ENCODE peak calls at places on chromosomes 6 and 20, in five cellular contexts. One of them, this sample, is unnamed.

GRCh38 chr6:168410554-168411011 is 30.4 kb upstream of the SMOC2 start:
- DNase-seq in neural progenitor cell: no peak
- DNase-seq in SK-N-SH: no peak
- DNase-seq in A549: no peak
- DNase-seq in H9: peak; percentile 18
- DNase-seq in this sample: no peak

GRCh38 chr6:149131891-149132290 is 185.6 kb upstream of the TAB2 start:
- DNase-seq in neural progenitor cell: no peak
- DNase-seq in H9: no peak
- DNase-seq in A549: no peak
- DNase-seq in SK-N-SH: no peak
- DNase-seq in this sample: no peak

GRCh38 chr6:108714774-108715414 is 133.3 kb upstream of the ARMC2 start:
- DNase-seq in A549: no peak
- DNase-seq in neural progenitor cell: no peak
- DNase-seq in SK-N-SH: no peak
- DNase-seq in H9: no peak
- DNase-seq in this sample: no peak

GRCh38 chr6:3770023-3770422 is 18.5 kb upstream of the PXDC1 start:
- DNase-seq in A549: no peak
- DNase-seq in neural progenitor cell: peak; percentile 33
- DNase-seq in H9: peak; percentile 63
- DNase-seq in SK-N-SH: no peak
- DNase-seq in this sample: no peak

GRCh38 chr6:18693923-18694322 is 306.8 kb downstream of the RNF144B start:
- DNase-seq in neural progenitor cell: no peak
- DNase-seq in A549: no peak
- DNase-seq in SK-N-SH: no peak
- DNase-seq in H9: no peak
- DNase-seq in this sample: no peak

GRCh38 chr6:13917141-13917540 is 7.6 kb upstream of the RNF182 start:
- DNase-seq in A549: no peak
- DNase-seq in neural progenitor cell: no peak
- DNase-seq in H9: no peak
- DNase-seq in SK-N-SH: no peak
- DNase-seq in this sample: no peak

GRCh38 chr20:59421089-59421488 is 120.7 kb downstream of the EDN3 start:
- DNase-seq in A549: no peak
- DNase-seq in SK-N-SH: no peak
- DNase-seq in neural progenitor cell: no peak
- DNase-seq in H9: no peak
- DNase-seq in this sample: no peak

GRCh38 chr6:108655840-108656650 is 95.3 kb downstream of the FOXO3 start:
- DNase-seq in A549: no peak
- DNase-seq in SK-N-SH: peak; percentile 50
- DNase-seq in neural progenitor cell: no peak
- DNase-seq in H9: no peak
- DNase-seq in this sample: no peak

GRCh38 chr6:6285679-6286078 is 34.8 kb downstream of the F13A1 start:
- DNase-seq in A549: no peak
- DNase-seq in SK-N-SH: no peak
- DNase-seq in H9: no peak
- DNase-seq in neural progenitor cell: no peak
- DNase-seq in this sample: no peak

GRCh38 chr6:106117579-106117978 is 31.4 kb downstream of the PRDM1 start:
- DNase-seq in H9: no peak
- DNase-seq in A549: no peak
- DNase-seq in neural progenitor cell: no peak
- DNase-seq in SK-N-SH: no peak
- DNase-seq in this sample: peak; percentile 78

GRCh38 chr6:43172127-43173007 is 1.3 kb downstream of the SRF start:
- DNase-seq in A549: peak; percentile 24
- DNase-seq in H9: no peak
- DNase-seq in neural progenitor cell: peak; percentile 58
- DNase-seq in SK-N-SH: peak; percentile 74
- DNase-seq in this sample: peak; percentile 62

GRCh38 chr6:39929733-39930461 is 4.4 kb downstream of the MOCS1 start:
- DNase-seq in SK-N-SH: no peak
- DNase-seq in H9: no peak
- DNase-seq in A549: no peak
- DNase-seq in neural progenitor cell: no peak
- DNase-seq in this sample: no peak

GRCh38 chr6:15870354-15871043 is 207.7 kb upstream of the DTNBP1 start:
- DNase-seq in H9: no peak
- DNase-seq in SK-N-SH: peak; percentile 4
- DNase-seq in A549: no peak
- DNase-seq in neural progenitor cell: no peak
- DNase-seq in this sample: no peak

GRCh38 chr6:44538131-44538835 is 150.8 kb downstream of the CDC5L start:
- DNase-seq in neural progenitor cell: no peak
- DNase-seq in A549: no peak
- DNase-seq in SK-N-SH: no peak
- DNase-seq in H9: peak; percentile 12
- DNase-seq in this sample: no peak

GRCh38 chr20:53126185-53126584 is 154.0 kb downstream of the TSHZ2 start:
- DNase-seq in neural progenitor cell: peak; percentile 20
- DNase-seq in H9: no peak
- DNase-seq in A549: no peak
- DNase-seq in SK-N-SH: no peak
- DNase-seq in this sample: no peak

DNA sequence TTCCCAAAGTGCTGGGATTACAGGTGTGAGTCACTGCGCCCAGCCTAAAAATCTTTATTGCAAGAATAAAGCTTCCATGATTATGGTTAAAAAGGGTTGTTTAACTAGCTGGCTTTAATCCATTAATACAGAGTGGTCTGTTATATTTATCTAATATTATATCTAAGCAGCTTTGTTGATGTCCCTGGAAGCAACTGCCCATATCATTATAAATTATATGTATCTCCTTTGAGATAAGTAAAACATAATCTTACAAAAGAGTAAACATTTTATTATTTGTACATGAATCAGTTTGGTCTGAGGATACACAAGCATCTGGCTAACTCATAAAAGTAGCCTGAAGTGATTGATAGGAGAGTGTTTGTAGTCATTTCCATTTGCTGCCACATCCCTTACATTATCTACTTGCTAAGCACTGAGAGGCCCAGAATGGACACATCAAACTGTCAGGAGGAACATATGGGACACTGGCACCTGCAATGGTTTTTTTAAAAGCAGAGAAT is 46.9 kb downstream of the TRAF3IP2 start:
- DNase-seq in H9: no peak
- DNase-seq in A549: no peak
- DNase-seq in SK-N-SH: no peak
- DNase-seq in neural progenitor cell: no peak
- DNase-seq in this sample: no peak
- H3K4me2 ChIP-seq in H9: no peak overlapping the region
- H3K4me2 ChIP-seq in A549: no peak overlapping the region
- H3K4me2 ChIP-seq in SK-N-SH: no peak overlapping the region
- H3K4me2 ChIP-seq in neural progenitor cell: no peak overlapping the region
- H3K4me2 ChIP-seq in this sample: peak overlapping the region; percentile 54

GRCh38 chr6:163455553-163455952 is 41.0 kb downstream of the QKI start:
- DNase-seq in A549: no peak
- DNase-seq in neural progenitor cell: no peak
- DNase-seq in H9: no peak
- DNase-seq in SK-N-SH: no peak
- DNase-seq in this sample: no peak
- TF ChIP-seq CTCF in A549: no peak
- TF ChIP-seq CTCF in neural progenitor cell: no peak
- TF ChIP-seq CTCF in H9: no peak
- TF ChIP-seq CTCF in SK-N-SH: no peak
- TF ChIP-seq CTCF in this sample: no peak

GRCh38 chr6:29791786-29792122 is 35.9 kb upstream of the HLA-G start:
- DNase-seq in A549: no peak
- DNase-seq in SK-N-SH: peak; percentile 14
- DNase-seq in H9: no peak
- DNase-seq in neural progenitor cell: no peak
- DNase-seq in this sample: no peak
- H3K4me2 ChIP-seq in A549: peak overlapping the region; percentile 87
- H3K4me2 ChIP-seq in SK-N-SH: peak overlapping the region; percentile 66
- H3K4me2 ChIP-seq in H9: peak overlapping the region; percentile 77
- H3K4me2 ChIP-seq in neural progenitor cell: peak overlapping the region; percentile 95
- H3K4me2 ChIP-seq in this sample: no peak overlapping the region

GRCh38 chr6:139117734-139118133 is 17.1 kb upstream of the HECA start:
- DNase-seq in SK-N-SH: no peak
- DNase-seq in neural progenitor cell: no peak
- DNase-seq in H9: no peak
- DNase-seq in A549: no peak
- DNase-seq in this sample: no peak
- TF ChIP-seq CTCF in SK-N-SH: no peak
- TF ChIP-seq CTCF in neural progenitor cell: no peak
- TF ChIP-seq CTCF in H9: no peak
- TF ChIP-seq CTCF in A549: no peak
- TF ChIP-seq CTCF in this sample: peak; percentile 9

GRCh38 chr6:37047421-37047931 is 42.0 kb downstream of the FGD2 start:
- DNase-seq in H9: no peak
- DNase-seq in A549: no peak
- DNase-seq in SK-N-SH: no peak
- DNase-seq in neural progenitor cell: no peak
- DNase-seq in this sample: peak; percentile 84

GRCh38 chr6:37048851-37049734 is 43.6 kb downstream of the FGD2 start:
- DNase-seq in A549: no peak
- DNase-seq in H9: no peak
- DNase-seq in neural progenitor cell: no peak
- DNase-seq in SK-N-SH: no peak
- DNase-seq in this sample: peak; percentile 89

GRCh38 chr6:37049735-37049989 is 44.2 kb downstream of the FGD2 start:
- DNase-seq in H9: no peak
- DNase-seq in A549: no peak
- DNase-seq in neural progenitor cell: no peak
- DNase-seq in SK-N-SH: no peak
- DNase-seq in this sample: no peak

GRCh38 chr6:37049990-37050853 is 44.8 kb downstream of the FGD2 start:
- DNase-seq in H9: no peak
- DNase-seq in A549: no peak
- DNase-seq in SK-N-SH: no peak
- DNase-seq in neural progenitor cell: no peak
- DNase-seq in this sample: peak; percentile 91

GRCh38 chr6:37047933-37048850 is 42.7 kb downstream of the FGD2 start:
- DNase-seq in neural progenitor cell: no peak
- DNase-seq in A549: no peak
- DNase-seq in H9: no peak
- DNase-seq in SK-N-SH: no peak
- DNase-seq in this sample: no peak
- H3K4me2 ChIP-seq in neural progenitor cell: no peak overlapping the region
- H3K4me2 ChIP-seq in A549: no peak overlapping the region
- H3K4me2 ChIP-seq in H9: no peak overlapping the region
- H3K4me2 ChIP-seq in SK-N-SH: no peak overlapping the region
- H3K4me2 ChIP-seq in this sample: peak overlapping the region; percentile 60

DNA sequence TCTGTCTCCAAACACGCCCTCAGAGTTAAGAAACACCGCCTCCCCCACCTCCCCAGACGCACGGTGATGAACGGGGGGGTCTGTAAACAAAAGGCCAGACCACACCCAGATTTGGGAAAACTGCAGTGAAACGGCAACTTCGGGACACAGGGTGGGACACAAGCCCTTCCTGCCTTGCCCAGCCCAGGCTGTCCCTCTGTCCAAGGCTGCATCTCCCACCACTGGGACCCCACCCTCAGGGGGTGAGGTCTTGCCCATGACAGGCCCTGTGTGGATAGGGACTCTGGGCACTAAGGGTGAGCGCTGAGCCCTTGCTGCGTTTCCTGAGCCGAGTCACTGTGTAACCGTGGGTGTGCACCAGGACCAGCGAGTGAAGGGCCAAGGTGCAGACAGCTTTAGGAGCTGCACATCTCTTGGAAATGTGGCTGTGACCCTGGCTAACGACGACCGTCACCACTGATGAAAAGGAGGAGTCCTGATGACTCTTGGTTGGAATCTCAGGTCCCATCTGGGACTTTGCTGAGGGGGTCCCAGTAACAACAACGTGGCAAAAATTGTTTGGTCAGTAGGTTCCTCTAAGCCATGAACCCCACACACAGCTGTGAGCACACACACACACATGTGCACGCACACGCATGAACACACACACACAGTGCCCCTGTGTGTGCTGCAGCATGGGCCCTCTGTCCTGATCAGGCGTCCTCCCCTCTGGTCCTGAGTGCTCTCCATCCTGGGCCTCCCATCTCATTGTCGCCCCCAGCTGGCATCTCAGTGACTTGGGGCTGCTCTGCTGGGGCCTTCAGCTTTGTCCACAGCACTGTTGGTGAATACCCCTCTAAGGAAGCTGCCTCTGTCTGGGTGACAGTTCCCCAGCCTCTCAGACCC is 100.6 kb downstream of the RAMACL start:
- DNase-seq in H9: no peak
- DNase-seq in A549: no peak
- DNase-seq in SK-N-SH: no peak
- DNase-seq in neural progenitor cell: no peak
- DNase-seq in this sample: no peak
- TF ChIP-seq CTCF in H9: peak; percentile 28
- TF ChIP-seq CTCF in A549: no peak
- TF ChIP-seq CTCF in SK-N-SH: peak; percentile 8
- TF ChIP-seq CTCF in neural progenitor cell: no peak
- TF ChIP-seq CTCF in this sample: peak; percentile 36

GRCh38 chr6:33960345-33961313 is 156.8 kb upstream of the MLN start:
- DNase-seq in H9: no peak
- DNase-seq in neural progenitor cell: no peak
- DNase-seq in SK-N-SH: no peak
- DNase-seq in A549: no peak
- DNase-seq in this sample: no peak

GRCh38 chr6:33963351-33963750 is 159.5 kb upstream of the MLN start:
- DNase-seq in A549: no peak
- DNase-seq in H9: peak; percentile 15
- DNase-seq in neural progenitor cell: no peak
- DNase-seq in SK-N-SH: no peak
- DNase-seq in this sample: no peak

GRCh38 chr6:33962673-33963072 is 158.9 kb upstream of the MLN start:
- DNase-seq in neural progenitor cell: no peak
- DNase-seq in H9: peak; percentile 3
- DNase-seq in SK-N-SH: no peak
- DNase-seq in A549: no peak
- DNase-seq in this sample: no peak

GRCh38 chr6:33961686-33962085 is 157.9 kb upstream of the MLN start:
- DNase-seq in SK-N-SH: no peak
- DNase-seq in A549: no peak
- DNase-seq in neural progenitor cell: no peak
- DNase-seq in H9: peak; percentile 11
- DNase-seq in this sample: no peak

DNA sequence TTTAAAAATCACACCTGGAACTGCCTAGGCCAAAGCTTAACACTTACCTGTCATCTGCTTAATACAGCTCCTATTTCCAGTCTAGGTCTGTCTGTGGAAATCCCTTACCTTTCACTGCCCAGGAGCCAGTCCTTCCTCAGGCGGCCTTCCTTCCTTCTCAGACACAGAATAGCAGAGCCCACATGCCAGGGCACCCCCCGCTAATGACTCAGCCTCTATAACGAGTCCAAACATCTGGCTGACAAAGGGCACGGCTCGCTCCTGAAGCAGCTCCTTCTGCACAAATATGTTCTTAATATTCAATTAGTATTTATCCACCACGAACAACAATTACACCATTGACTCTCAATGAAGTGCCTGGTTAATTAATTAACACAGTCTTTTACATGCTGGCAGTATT is 158.4 kb upstream of the MLN start:
- DNase-seq in A549: no peak
- DNase-seq in SK-N-SH: no peak
- DNase-seq in neural progenitor cell: no peak
- DNase-seq in H9: no peak
- DNase-seq in this sample: no peak
- H3K4me2 ChIP-seq in A549: no peak overlapping the region
- H3K4me2 ChIP-seq in SK-N-SH: no peak overlapping the region
- H3K4me2 ChIP-seq in neural progenitor cell: no peak overlapping the region
- H3K4me2 ChIP-seq in H9: no peak overlapping the region
- H3K4me2 ChIP-seq in this sample: no peak overlapping the region